ENCODE peak calls at places on chromosomes 6 and 20, in ten cellular contexts. Q is CD8-positive, alpha-beta T cell; L is MM.1S; Z is ovary; M is GM23338; C is heart left ventricle; X is right lobe of liver; T is Karpas-422; U is tibial artery; I is Peyer's patch. K is an unnamed sample.

GRCh38 chr6:159508966-159509365 is 184.1 kb downstream of the SOD2 start:
- DNase-seq in Q (no peak), L (no peak), Z (no peak), M (no peak), C (no peak), X (no peak), T (no peak), U (no peak), I (no peak), K (no peak)

GRCh38 chr20:50783903-50784302 is 11.0 kb upstream of the BCAS4 start:
- DNase-seq in Q (no peak), L (no peak), Z (no peak), M (no peak), C (no peak), X (no peak), T (no peak), U (no peak), I (no peak), K (no peak)

GRCh38 chr20:952196-952795 is 36.2 kb upstream of the ANGPT4 start:
- DNase-seq in Q (no peak), L (no peak), Z (no peak), M (no peak), C (no peak), X (no peak), T (no peak), U (peak; percentile 27), I (peak; percentile 37), K (no peak)

GRCh38 chr20:8132632-8133587 is 844 bp downstream of the PLCB1 start:
- DNase-seq in Q (peak; percentile 13), L (no peak), Z (peak; percentile 42), M (peak; percentile 51), C (peak; percentile 38), X (peak; percentile 70), T (no peak), U (peak; percentile 71), I (peak; percentile 52), K (peak; percentile 77)

GRCh38 chr20:47951521-47951951 is 166.3 kb upstream of the SULF2 start:
- DNase-seq in Q (no peak), L (no peak), Z (no peak), M (no peak), C (no peak), X (no peak), T (no peak), U (no peak), I (no peak), K (no peak)

GRCh38 chr6:30169658-30170614 is 6.6 kb downstream of the TRIM15 start:
- DNase-seq in Q (no peak), L (peak; percentile 46), Z (no peak), M (peak; percentile 83), C (no peak), X (no peak), T (peak; percentile 81), U (no peak), I (no peak), K (no peak)

GRCh38 chr6:163962627-163963117 is 548.2 kb downstream of the QKI start:
- DNase-seq in Q (no peak), L (no peak), Z (no peak), M (no peak), C (peak; percentile 73), X (no peak), T (no peak), U (no peak), I (no peak), K (no peak)

GRCh38 chr6:12289655-12290489 is at the start of gene EDN1:
- DNase-seq in Q (peak; percentile 43), L (peak; percentile 75), Z (peak; percentile 53), M (peak; percentile 94), C (peak; percentile 74), X (peak; percentile 87), T (peak; percentile 62), U (peak; percentile 87), I (peak; percentile 89), K (peak; percentile 87)

GRCh38 chr6:166330612-166331011 is 11.7 kb downstream of the SFT2D1 start:
- DNase-seq in Q (no peak), L (no peak), Z (no peak), M (peak; percentile 92), C (peak; percentile 61), X (peak; percentile 83), T (no peak), U (no peak), I (no peak), K (peak; percentile 33)

GRCh38 chr6:166334878-166335277 is 7.5 kb downstream of the SFT2D1 start:
- DNase-seq in Q (no peak), L (no peak), Z (no peak), M (no peak), C (no peak), X (no peak), T (no peak), U (no peak), I (no peak), K (no peak)

GRCh38 chr6:166331503-166332133 is 10.7 kb downstream of the SFT2D1 start:
- DNase-seq in Q (no peak), L (no peak), Z (no peak), M (no peak), C (no peak), X (no peak), T (no peak), U (no peak), I (no peak), K (no peak)

GRCh38 chr6:166335378-166336366 is 6.7 kb downstream of the SFT2D1 start:
- DNase-seq in Q (no peak), L (no peak), Z (no peak), M (no peak), C (no peak), X (no peak), T (no peak), U (no peak), I (no peak), K (no peak)

DNA sequence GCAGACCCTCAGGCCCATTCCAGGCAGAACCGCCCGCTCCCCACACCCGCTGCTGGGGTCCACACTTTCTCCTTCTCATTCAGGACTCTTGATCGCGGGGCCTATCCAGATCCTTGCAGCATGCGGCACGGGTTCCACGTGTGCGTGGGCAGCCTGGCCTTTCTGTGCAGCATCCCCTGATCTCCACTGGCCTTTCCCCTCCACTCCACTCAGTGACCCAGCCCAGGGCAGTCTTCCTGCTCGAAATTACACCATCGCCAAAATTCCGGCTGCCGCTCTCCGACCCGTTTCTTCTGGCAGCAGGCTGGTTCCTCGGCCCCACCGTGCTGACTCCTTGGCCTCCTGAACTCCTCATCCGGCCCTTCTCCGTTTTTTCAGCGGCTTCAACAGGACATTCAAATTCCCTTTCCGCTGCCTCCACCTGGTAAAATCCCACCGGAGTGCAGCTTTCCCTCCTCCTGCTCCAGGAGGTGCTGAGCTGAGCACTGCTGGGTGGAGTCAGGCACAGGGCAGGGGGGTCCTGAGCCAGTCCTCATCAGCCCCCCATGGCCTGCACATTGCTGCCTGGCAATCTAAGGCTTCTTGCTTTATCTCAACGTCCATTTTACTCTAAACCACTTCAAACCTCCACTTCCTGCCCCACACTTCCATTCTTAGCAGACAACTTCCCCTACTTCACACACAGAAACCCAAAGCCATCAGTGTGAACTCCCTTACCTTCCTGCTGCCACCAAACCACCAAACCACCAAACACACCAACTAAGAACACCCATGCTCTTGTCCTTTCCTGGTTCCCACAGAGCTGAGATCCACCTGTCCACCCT is 9.0 kb downstream of the SFT2D1 start:
- DNase-seq in Q (peak; percentile 23), L (peak; percentile 46), Z (no peak), M (no peak), C (no peak), X (no peak), T (no peak), U (no peak), I (no peak), K (no peak)
- H3K36me3 ChIP-seq in Q (peaks cover 8% of the 10 kb centered on the region), L (no peaks in the 10 kb centered on the region), Z (no peaks in the 10 kb centered on the region), M (no peaks in the 10 kb centered on the region), C (no peaks in the 10 kb centered on the region), X (peaks cover 9% of the 10 kb centered on the region), T (peaks cover 20% of the 10 kb centered on the region), U (peaks cover 48% of the 10 kb centered on the region), I (no peaks in the 10 kb centered on the region), K (no peaks in the 10 kb centered on the region)

DNA sequence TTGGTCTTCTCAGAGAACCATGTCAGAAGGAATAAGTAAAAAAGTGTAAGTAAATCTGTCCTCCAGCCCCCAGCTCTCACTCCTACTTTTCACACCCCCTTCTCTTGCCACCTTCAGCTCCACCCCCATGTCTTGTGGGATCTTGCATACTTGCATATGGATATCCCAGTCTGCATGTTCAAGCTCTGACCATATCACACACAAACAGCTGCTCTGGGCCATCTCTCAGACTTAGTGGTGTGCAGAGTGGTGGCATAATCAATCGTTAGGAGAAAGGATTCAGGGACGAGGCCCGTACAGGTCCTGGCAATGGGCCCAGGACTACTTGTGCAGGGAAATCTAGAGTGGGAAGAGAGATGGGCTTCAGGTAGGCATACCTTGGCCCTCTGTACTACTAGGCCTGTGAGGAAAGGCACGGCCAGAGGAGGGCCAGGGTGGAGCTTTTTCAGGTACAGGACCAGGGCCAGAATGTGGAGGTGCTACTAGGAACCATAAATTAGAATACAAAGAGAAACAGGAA is 112.0 kb upstream of the SGK1 start:
- DNase-seq in Q (no peak), L (no peak), Z (no peak), M (no peak), C (no peak), X (no peak), T (no peak), U (no peak), I (no peak), K (no peak)
- H3K27ac ChIP-seq in Q (no peak overlapping the region), L (no peak overlapping the region), Z (no peak overlapping the region), M (no peak overlapping the region), C (no peak overlapping the region), X (no peak overlapping the region), T (no peak overlapping the region), U (no peak overlapping the region), I (no peak overlapping the region), K (no peak overlapping the region)

DNA sequence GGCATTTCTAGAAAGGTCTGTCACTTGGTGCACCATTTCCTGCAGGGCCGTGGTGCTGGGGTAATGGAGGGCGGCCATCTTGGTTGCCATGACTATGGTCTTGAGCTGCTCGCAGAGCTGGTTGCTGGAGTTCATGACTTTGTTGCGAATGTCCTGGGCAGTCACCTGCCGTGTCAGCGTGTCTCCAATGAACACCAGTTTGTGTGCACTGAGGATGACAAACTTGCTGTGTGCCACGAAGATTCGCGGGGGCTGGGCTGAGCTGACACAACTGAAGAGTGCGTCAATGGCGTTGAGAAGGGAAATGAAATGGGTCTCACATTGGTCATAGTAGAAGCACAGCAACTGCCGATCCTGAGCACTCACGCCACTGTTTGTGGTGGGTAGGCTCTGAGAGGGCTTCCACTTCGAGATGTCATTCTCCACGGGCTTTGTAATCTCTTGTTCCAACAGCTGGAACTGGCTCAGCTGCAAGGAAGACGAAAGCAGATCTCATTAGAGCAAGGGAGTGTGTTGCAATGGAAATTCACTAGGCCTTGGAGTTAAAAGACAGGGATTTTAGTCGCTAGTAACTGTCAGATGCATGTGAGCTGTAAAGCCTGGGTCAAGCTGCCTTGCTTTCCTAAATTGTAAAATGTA is 47.1 kb downstream of the NEDD9 start:
- DNase-seq in Q (no peak), L (no peak), Z (no peak), M (no peak), C (no peak), X (no peak), T (no peak), U (no peak), I (no peak), K (no peak)
- H3K36me3 ChIP-seq in Q (peaks cover 35% of the 10 kb centered on the region), L (no peaks in the 10 kb centered on the region), Z (no peaks in the 10 kb centered on the region), M (peaks cover 14% of the 10 kb centered on the region), C (peaks cover 3% of the 10 kb centered on the region), X (peaks cover 15% of the 10 kb centered on the region), T (no peaks in the 10 kb centered on the region), U (peaks cover 66% of the 10 kb centered on the region), I (no peaks in the 10 kb centered on the region), K (no peaks in the 10 kb centered on the region)

GRCh38 chr6:133092771-133093170 is 148.4 kb upstream of the EYA4 start:
- DNase-seq in Q (no peak), L (peak; percentile 77), Z (no peak), M (no peak), C (no peak), X (no peak), T (no peak), U (no peak), I (no peak), K (no peak)

GRCh38 chr6:133100870-133101269 is 140.3 kb upstream of the EYA4 start:
- DNase-seq in Q (no peak), L (no peak), Z (no peak), M (no peak), C (no peak), X (no peak), T (no peak), U (no peak), I (no peak), K (no peak)

GRCh38 chr6:133093957-133094356 is 147.2 kb upstream of the EYA4 start:
- DNase-seq in Q (no peak), L (no peak), Z (no peak), M (no peak), C (no peak), X (no peak), T (no peak), U (no peak), I (no peak), K (no peak)

GRCh38 chr6:133099573-133099972 is 141.6 kb upstream of the EYA4 start:
- DNase-seq in Q (no peak), L (no peak), Z (no peak), M (peak; percentile 63), C (no peak), X (no peak), T (no peak), U (no peak), I (no peak), K (no peak)

DNA sequence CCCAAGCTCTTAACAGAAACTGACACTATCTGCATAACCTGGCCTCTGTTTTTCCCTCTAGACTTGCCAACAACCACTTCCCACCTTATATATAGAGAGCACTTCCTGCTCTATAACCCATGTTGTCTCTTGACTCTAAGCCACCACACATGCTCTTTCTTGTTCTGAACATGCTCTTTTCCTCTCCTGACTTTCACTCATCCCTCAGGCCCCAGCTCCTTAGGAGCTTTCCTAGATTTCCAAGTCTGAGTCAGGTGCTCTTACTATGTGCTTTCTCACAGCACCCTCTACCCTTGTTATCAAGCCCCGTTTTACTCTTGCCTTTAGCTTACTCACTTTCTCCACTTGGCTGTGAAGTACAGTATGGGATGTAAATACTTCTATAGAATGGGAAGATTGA is 143.9 kb upstream of the EYA4 start:
- DNase-seq in Q (no peak), L (no peak), Z (no peak), M (no peak), C (no peak), X (no peak), T (no peak), U (no peak), I (no peak), K (no peak)
- H3K27ac ChIP-seq in Q (no peak overlapping the region), L (no peak overlapping the region), Z (no peak overlapping the region), M (no peak overlapping the region), C (no peak overlapping the region), X (no peak overlapping the region), T (no peak overlapping the region), U (no peak overlapping the region), I (no peak overlapping the region), K (no peak overlapping the region)